ENCODE peak calls at places on chromosomes 4 and X, in four cellular contexts. U is H9, P is astrocyte, A is neuronal stem cell. T is an unnamed sample.

GRCh38 chr4:47390438-47391125 is 72.9 kb downstream of the COMMD8 start:
- DNase-seq in A (no peak), P (no peak), U (no peak), T (peak; percentile 18)

GRCh38 chr4:7842384-7843279 is 97.0 kb downstream of the AFAP1 start:
- DNase-seq in P (peak; percentile 100), U (no peak), A (no peak), T (peak; percentile 100)

GRCh38 chrX:43176686-43177085 is 398.7 kb upstream of the PPP1R2C start:
- DNase-seq in A (no peak), P (no peak), U (no peak), T (no peak)

GRCh38 chr4:109441858-109442480 is 8.4 kb downstream of the SEC24B start:
- DNase-seq in A (no peak), P (peak; percentile 42), U (no peak), T (peak; percentile 57)

GRCh38 chrX:84340981-84341380 is 153.0 kb upstream of the RPS6KA6 start:
- DNase-seq in P (peak; percentile 53), A (no peak), U (no peak), T (peak; percentile 61)

GRCh38 chr4:150235795-150236385 is 157.6 kb downstream of the DCLK2 start:
- DNase-seq in P (peak; percentile 67), A (no peak), U (no peak), T (peak; percentile 76)

GRCh38 chr4:168163106-168163505 is 70.8 kb downstream of the ANXA10 start:
- DNase-seq in U (no peak), P (no peak), A (no peak), T (no peak)

GRCh38 chr4:134665429-134665828 is 463.8 kb upstream of the PABPC4L start:
- DNase-seq in A (no peak), P (no peak), U (no peak), T (no peak)

GRCh38 chr4:4395849-4396627 is 9.1 kb downstream of the NSG1 start:
- DNase-seq in P (peak; percentile 6), U (peak; percentile 57), A (no peak), T (peak; percentile 19)

GRCh38 chr4:170026253-170026991 is at the start of gene MFAP3L:
- DNase-seq in U (peak; percentile 90), P (peak; percentile 85), A (peak; percentile 89), T (peak; percentile 86)

GRCh38 chr4:2062168-2062807 is 3.2 kb downstream of the NAT8L start:
- DNase-seq in U (no peak), A (no peak), P (no peak), T (no peak)

GRCh38 chr4:89788243-89789072 is 48.5 kb downstream of the SNCA start:
- DNase-seq in P (peak; percentile 34), A (no peak), U (no peak), T (peak; percentile 48)

GRCh38 chr4:21413807-21414370 is 534.7 kb downstream of the KCNIP4 start:
- DNase-seq in P (no peak), A (no peak), U (no peak), T (no peak)

GRCh38 chr4:123786955-123787354 is 390.4 kb downstream of the SPRY1 start:
- DNase-seq in U (no peak), P (peak; percentile 76), A (no peak), T (peak; percentile 81)

GRCh38 chr4:8269535-8270417 is at the start of gene HTRA3:
- DNase-seq in U (peak; percentile 68), A (peak; percentile 39), P (no peak), T (peak; percentile 48)

GRCh38 chr4:39205000-39205399 is 22.7 kb downstream of the WDR19 start:
- DNase-seq in P (peak; percentile 28), U (no peak), A (no peak), T (no peak)

GRCh38 chr4:105305019-105305836 is 158.6 kb downstream of the TET2 start:
- DNase-seq in P (no peak), U (no peak), A (no peak), T (no peak)

GRCh38 chrX:119467842-119468185 is 430 bp upstream of the SLC25A5 start:
- DNase-seq in A (no peak), P (no peak), U (no peak), T (no peak)

GRCh38 chr4:6107886-6108285 is 89.7 kb upstream of the C4orf50 start:
- DNase-seq in A (no peak), P (no peak), U (no peak), T (no peak)

GRCh38 chrX:68997911-68998310 is 167.3 kb downstream of the PJA1 start:
- DNase-seq in U (no peak), A (no peak), P (peak; percentile 73), T (peak; percentile 88)

GRCh38 chrX:152428089-152428488 is 23.0 kb downstream of the GABRA3 start:
- DNase-seq in U (no peak), P (peak; percentile 71), A (no peak), T (no peak)

GRCh38 chr4:104424368-104424921 is 70.2 kb downstream of the CXXC4 start:
- DNase-seq in P (no peak), U (no peak), A (no peak), T (no peak)

GRCh38 chr4:165894159-165894558 is 21.1 kb downstream of the TLL1 start:
- DNase-seq in A (no peak), P (no peak), U (no peak), T (no peak)

GRCh38 chr4:29304595-29304994 is 1415.6 kb upstream of the PCDH7 start:
- DNase-seq in P (no peak), A (no peak), U (no peak), T (peak; percentile 72)

GRCh38 chr4:74674750-74675149 is 119.6 kb downstream of the BTC start:
- DNase-seq in U (no peak), P (no peak), A (no peak), T (no peak)

GRCh38 chr4:158729716-158730559 is 6.7 kb upstream of the PPID start:
- DNase-seq in P (peak; percentile 49), A (peak; percentile 15), U (peak; percentile 49), T (peak; percentile 65)

GRCh38 chr4:176001171-176002006 is 64.3 kb upstream of the WDR17 start:
- DNase-seq in A (peak; percentile 64), P (peak; percentile 38), U (peak; percentile 90), T (peak; percentile 34)

GRCh38 chr4:5962416-5962815 is 55.8 kb downstream of the C4orf50 start:
- DNase-seq in U (no peak), P (no peak), A (no peak), T (no peak)

GRCh38 chr4:7960790-7961655 is 21.4 kb upstream of the AFAP1 start:
- DNase-seq in U (no peak), P (peak; percentile 100), A (no peak), T (peak; percentile 99)

GRCh38 chrX:15617111-15617510 is 16.4 kb upstream of the ACE2 start:
- DNase-seq in U (no peak), P (no peak), A (no peak), T (no peak)

GRCh38 chrX:97159916-97160800 is 276.4 kb downstream of the RPA4 start:
- DNase-seq in A (peak; percentile 11), U (no peak), P (no peak), T (no peak)

GRCh38 chrX:108312938-108313337 is 125.3 kb downstream of the COL4A6 start:
- DNase-seq in U (peak; percentile 73), P (peak; percentile 61), A (no peak), T (peak; percentile 71)

GRCh38 chrX:108173874-108174273 is 82.3 kb downstream of the ATG4A start:
- DNase-seq in P (no peak), U (no peak), A (no peak), T (no peak)

GRCh38 chrX:28659269-28659668 is 72.0 kb downstream of the IL1RAPL1 start:
- DNase-seq in U (peak; percentile 39), A (no peak), P (no peak), T (no peak)

GRCh38 chr4:67160409-67160808 is 384.9 kb downstream of the CENPC start:
- DNase-seq in U (no peak), A (no peak), P (no peak), T (no peak)

GRCh38 chr4:158819942-158820786 is 51.3 kb downstream of the FNIP2 start:
- DNase-seq in A (no peak), P (no peak), U (no peak), T (peak; percentile 19)

GRCh38 chr4:137677851-137678250 is 145.6 kb upstream of the PCDH18 start:
- DNase-seq in A (no peak), U (no peak), P (peak; percentile 75), T (peak; percentile 80)

GRCh38 chr4:177308125-177308524 is 1.5 kb upstream of the NEIL3 start:
- DNase-seq in P (peak; percentile 83), A (no peak), U (no peak), T (peak; percentile 86)

GRCh38 chr4:18533262-18533775 is 511.8 kb upstream of the LCORL start:
- DNase-seq in P (no peak), U (no peak), A (no peak), T (no peak)
- H2AFZ ChIP-seq in P (no peak overlapping the region), U (no peak overlapping the region), A (no peak overlapping the region), T (no peak overlapping the region)

DNA sequence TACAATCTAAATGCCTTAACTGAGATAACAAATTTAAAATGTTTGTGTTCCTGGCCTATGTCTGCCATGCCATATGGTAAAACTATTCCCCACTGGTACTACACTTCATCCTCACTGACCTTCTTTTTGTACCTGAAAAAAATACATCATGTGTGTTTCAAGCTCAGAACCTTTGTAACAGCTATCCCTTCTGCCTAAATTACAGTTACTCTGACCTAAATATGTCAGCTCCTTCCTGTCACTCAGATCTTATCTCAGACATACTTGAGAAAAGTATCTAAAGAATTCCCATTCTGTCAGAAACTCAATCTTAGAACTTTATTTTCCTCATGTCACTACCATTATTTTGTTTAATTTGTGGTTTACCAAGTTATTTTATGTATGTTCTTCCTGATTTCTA is 456.6 kb upstream of the NDST3 start:
- DNase-seq in A (no peak), P (peak; percentile 22), U (no peak), T (no peak)
- H2AFZ ChIP-seq in A (no peak overlapping the region), P (no peak overlapping the region), U (no peak overlapping the region), T (no peak overlapping the region)

GRCh38 chr4:83112678-83113428 is 1.7 kb downstream of the PLAC8 start:
- DNase-seq in A (no peak), U (no peak), P (peak; percentile 72), T (peak; percentile 78)
- H2AFZ ChIP-seq in A (no peak overlapping the region), U (no peak overlapping the region), P (no peak overlapping the region), T (no peak overlapping the region)

DNA sequence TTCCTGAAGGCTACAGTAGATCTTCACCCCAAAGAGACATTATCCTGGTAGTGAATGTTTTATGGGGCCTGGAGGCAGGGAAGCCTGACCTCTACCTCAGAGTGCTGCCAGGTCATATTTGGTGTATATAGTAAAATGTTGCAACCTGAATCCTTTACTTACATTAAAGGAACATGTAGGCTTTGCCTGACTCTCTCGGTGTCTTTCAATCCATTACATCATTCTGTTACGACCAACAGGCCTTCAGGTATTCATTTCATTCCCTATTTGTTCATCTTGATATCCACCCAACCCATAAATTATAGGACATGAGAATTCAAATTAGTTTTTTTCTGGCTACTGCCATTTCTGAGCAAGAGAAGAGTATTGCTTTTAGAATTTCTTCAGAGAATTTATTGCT is 116.5 kb downstream of the CFAP299 start:
- DNase-seq in U (no peak), P (no peak), A (no peak), T (no peak)
- H2AFZ ChIP-seq in U (no peak overlapping the region), P (no peak overlapping the region), A (no peak overlapping the region), T (no peak overlapping the region)

DNA sequence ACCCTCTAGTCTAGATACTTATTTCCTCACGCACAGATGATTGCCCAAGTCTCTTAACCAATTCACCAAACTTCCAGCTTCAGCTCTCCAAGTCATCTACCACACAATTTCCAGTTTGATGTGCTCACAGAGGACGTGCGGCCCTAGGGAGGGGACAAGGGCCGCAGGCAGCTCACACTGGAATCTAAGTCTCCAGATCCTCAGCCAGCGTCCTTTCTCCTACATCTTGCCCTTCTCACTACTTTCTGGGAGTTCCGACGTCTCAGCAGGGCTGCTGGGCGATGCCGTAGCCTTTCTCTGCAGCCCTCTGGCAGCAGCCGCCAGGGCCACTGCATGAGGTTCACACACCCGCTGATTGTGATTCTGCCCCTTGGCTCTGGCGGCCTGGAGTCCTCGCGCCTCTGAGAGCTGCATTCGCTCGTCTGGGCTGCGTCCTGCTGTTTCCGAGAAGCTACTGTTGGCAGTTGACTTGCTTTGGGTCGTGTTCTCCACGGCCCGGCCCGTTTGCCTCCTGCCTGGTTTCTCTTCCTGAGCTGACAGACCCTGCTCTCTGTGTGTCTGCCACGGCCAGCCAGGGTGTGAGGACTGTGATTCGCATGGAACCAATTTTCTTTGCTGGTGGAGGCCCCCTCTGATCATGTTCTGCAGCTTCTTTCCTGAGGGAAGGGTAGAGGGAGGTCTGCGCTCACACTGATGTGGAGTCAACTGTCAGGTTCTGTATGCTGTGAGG is 14.1 kb upstream of the TMEM131L start:
- DNase-seq in P (no peak), A (no peak), U (peak; percentile 82), T (no peak)
- H2AFZ ChIP-seq in P (peak overlapping the region; percentile 75), A (peak overlapping the region; percentile 80), U (no peak overlapping the region), T (no peak overlapping the region)